ENCODE peak calls at places on chromosome 19, in four cellular contexts. J is K562, F is GM12878, H is H1. V is an unnamed sample.

GRCh38 chr19:58181902-58182576 is 822 bp upstream of the ZNF274 start:
- DNase-seq in J (peak; percentile 49), H (no peak), F (no peak), V (no peak)

GRCh38 chr19:6067975-6068374 is 42.3 kb downstream of the RFX2 start:
- DNase-seq in J (no peak), H (no peak), F (no peak), V (no peak)

GRCh38 chr19:54481326-54481930 is 8.3 kb upstream of the CDC42EP5 start:
- DNase-seq in H (no peak), F (no peak), J (peak; percentile 51), V (peak; percentile 33)

GRCh38 chr19:11261902-11262839 is at the start of gene DOCK6:
- DNase-seq in J (peak; percentile 88), F (no peak), H (no peak), V (no peak)

GRCh38 chr19:10919352-10920287 is 8.8 kb downstream of the YIPF2 start:
- DNase-seq in F (no peak), J (peak; percentile 21), H (no peak), V (no peak)

GRCh38 chr19:35004517-35005255 is 4.6 kb downstream of the GRAMD1A start:
- DNase-seq in H (no peak), F (no peak), J (no peak), V (no peak)

GRCh38 chr19:10784257-10784656 is 51.8 kb downstream of the TMED1 start:
- DNase-seq in H (no peak), J (no peak), F (no peak), V (no peak)

GRCh38 chr19:45211751-45212381 is 33.3 kb downstream of the BLOC1S3 start:
- DNase-seq in H (no peak), J (no peak), F (no peak), V (no peak)

GRCh38 chr19:54179921-54180452 is 7.0 kb upstream of the TMC4 start:
- DNase-seq in H (peak; percentile 92), F (no peak), J (peak; percentile 25), V (peak; percentile 60)

GRCh38 chr19:41933693-41934426 is 5.6 kb upstream of the ERFL start:
- DNase-seq in H (no peak), F (no peak), J (no peak), V (no peak)

GRCh38 chr19:468587-469256 is 7.9 kb upstream of the SHC2 start:
- DNase-seq in F (no peak), H (no peak), J (no peak), V (no peak)

GRCh38 chr19:50975766-50976165 is 6.4 kb upstream of the KLK6 start:
- DNase-seq in F (no peak), J (no peak), H (no peak), V (no peak)

GRCh38 chr19:41426952-41427646 is at the start of gene B3GNT8:
- DNase-seq in J (peak; percentile 94), H (peak; percentile 56), F (no peak), V (peak; percentile 34)

GRCh38 chr19:18262917-18263316 is 11.3 kb downstream of the IQCN start:
- DNase-seq in F (no peak), J (peak; percentile 39), H (no peak), V (no peak)

GRCh38 chr19:11025006-11025405 is 64.2 kb downstream of the SMARCA4 start:
- DNase-seq in F (no peak), H (no peak), J (no peak), V (no peak)

GRCh38 chr19:37929512-37929911 is 22.5 kb downstream of the SIPA1L3 start:
- DNase-seq in F (no peak), H (no peak), J (no peak), V (no peak)

GRCh38 chr19:12331211-12331941 is 2.1 kb downstream of the ZNF563 start:
- DNase-seq in F (peak; percentile 82), J (no peak), H (no peak), V (no peak)

GRCh38 chr19:30320466-30320865 is 51.7 kb upstream of the ZNF536 start:
- DNase-seq in J (no peak), H (no peak), F (no peak), V (no peak)

DNA sequence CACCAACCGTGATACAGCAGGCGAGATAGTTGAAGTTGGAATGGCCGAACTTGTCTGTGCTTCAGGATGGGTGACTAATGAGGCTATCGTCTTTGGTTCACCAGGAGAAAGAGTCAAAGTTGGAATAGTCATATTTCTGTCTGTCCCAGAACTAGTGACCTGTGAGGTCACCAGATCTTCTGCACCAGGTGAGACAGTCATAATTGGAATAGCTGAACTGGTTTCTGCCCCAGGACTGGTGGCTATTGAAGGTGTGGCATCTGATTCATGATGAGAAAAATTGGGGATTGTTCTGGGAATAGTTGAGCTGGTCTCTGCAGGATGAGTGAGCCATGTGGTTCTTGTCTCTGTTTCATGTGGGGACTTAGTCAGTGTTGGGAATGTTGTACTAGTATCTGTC is 71.6 kb downstream of the MUC16 start:
- DNase-seq in J (no peak), F (no peak), H (no peak), V (no peak)
- TF ChIP-seq RFX5 in J (no peak), F (no peak), H (no peak), V (no peak)

GRCh38 chr19:19407640-19407933 is 2.1 kb downstream of the GATAD2A start:
- DNase-seq in F (no peak), H (no peak), J (no peak), V (no peak)

GRCh38 chr19:19406878-19407639 is 1.6 kb downstream of the GATAD2A start:
- DNase-seq in F (no peak), J (no peak), H (no peak), V (peak; percentile 45)

GRCh38 chr19:19403373-19403901 is 2.0 kb upstream of the GATAD2A start:
- DNase-seq in J (no peak), H (no peak), F (no peak), V (peak; percentile 44)

GRCh38 chr19:19404879-19405860 is at the start of gene GATAD2A:
- DNase-seq in J (peak; percentile 94), F (peak; percentile 44), H (peak; percentile 66), V (peak; percentile 89)

DNA sequence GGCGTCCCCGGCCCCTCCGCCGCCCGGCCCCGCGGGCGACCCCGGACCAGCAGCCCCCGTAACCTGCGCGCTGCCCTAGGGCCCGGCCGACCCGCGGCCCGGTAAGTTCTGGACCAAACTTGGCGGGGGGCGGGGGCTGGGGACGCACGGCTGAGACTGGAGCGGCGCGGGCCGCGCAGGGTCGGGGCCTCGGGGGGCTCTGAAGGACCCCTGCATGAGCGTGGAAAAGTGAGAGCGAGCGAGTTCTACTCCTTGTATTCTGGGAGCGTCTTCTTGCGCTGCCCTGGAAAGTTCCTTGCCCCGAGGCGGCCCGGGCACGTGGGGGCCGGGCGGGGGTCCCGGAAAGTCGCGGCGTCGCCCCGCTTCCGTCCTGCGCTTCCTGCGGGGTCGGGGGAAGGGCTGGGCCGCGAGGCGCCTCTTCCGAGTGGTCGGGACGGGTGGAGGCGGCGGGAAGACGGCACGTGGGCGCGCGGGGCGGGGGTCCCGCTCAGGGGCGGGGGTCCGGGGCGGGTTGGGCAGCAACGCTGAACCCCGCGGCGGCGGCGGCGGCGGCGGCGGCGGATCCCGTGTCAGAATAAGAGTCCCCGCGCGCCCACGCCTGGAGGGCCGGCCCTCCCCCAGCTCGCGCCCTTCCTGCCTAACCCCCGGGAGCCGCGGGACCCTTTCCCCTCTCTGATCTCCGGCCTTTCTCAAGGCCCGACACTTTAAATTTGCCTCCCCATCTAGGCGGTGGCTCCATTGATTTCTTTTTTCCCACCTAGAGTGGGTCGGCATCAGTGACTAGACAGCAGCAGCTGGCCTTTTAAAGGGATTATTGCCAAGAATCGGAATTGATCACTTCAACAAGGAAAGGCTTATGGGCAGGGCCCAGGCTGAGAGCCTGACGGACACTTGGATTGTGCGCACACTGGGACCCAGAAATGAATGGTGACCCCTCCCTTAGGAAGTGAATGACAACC is 723 bp downstream of the GATAD2A start:
- DNase-seq in F (no peak), H (no peak), J (peak; percentile 67), V (peak; percentile 60)
- TF ChIP-seq CHD1 in F (no peak), H (no peak), J (peak; percentile 53), V (no peak)

GRCh38 chr19:4065430-4066175 is 1.1 kb downstream of the ZBTB7A start:
- DNase-seq in H (peak; percentile 96), F (peak; percentile 65), J (peak; percentile 89), V (peak; percentile 98)
- H3K4me2 ChIP-seq in H (no peak overlapping the region), F (no peak overlapping the region), J (peak overlapping the region; percentile 82), V (no peak overlapping the region)

GRCh38 chr19:49811328-49811727 is 1.8 kb downstream of the FUZ start:
- DNase-seq in H (no peak), J (no peak), F (no peak), V (no peak)

GRCh38 chr19:49807888-49808675 is 5.0 kb downstream of the FUZ start:
- DNase-seq in F (no peak), H (no peak), J (no peak), V (no peak)

GRCh38 chr19:49809987-49810389 is 3.1 kb downstream of the FUZ start:
- DNase-seq in H (no peak), F (no peak), J (no peak), V (no peak)

GRCh38 chr19:49808762-49809154 is 4.3 kb downstream of the FUZ start:
- DNase-seq in F (no peak), H (peak; percentile 94), J (peak; percentile 97), V (peak; percentile 71)

GRCh38 chr19:49809155-49809986 is 3.7 kb downstream of the FUZ start:
- DNase-seq in H (no peak), F (no peak), J (no peak), V (no peak)
- TF ChIP-seq RFX5 in H (no peak), F (no peak), J (no peak), V (no peak)